ENCODE peak calls at places on chromosomes 7 and 10, in eight cellular contexts. A is suprapubic skin, U is GM12878, B is sigmoid colon, V is H1, P is HepG2, H is stomach, L is K562. F is an unnamed sample.

GRCh38 chr10:43196131-43196980 is 58.1 kb downstream of the CSGALNACT2 start:
- DNase-seq in V (no peak), L (no peak), B (no peak), U (no peak), A (no peak), P (no peak), H (no peak), F (no peak)

GRCh38 chr10:48505394-48506112 is 99.3 kb downstream of the ARHGAP22 start:
- DNase-seq in A (peak), P (no peak), H (peak), V (peak), L (peak), U (no peak), B (no peak), F (no peak)

GRCh38 chr10:133445268-133445732 is 8.4 kb upstream of the SCART1 start:
- DNase-seq in A (peak), P (no peak), H (peak), U (no peak), V (no peak), B (peak), L (no peak), F (no peak)

GRCh38 chr7:138705122-138705521 is 4.0 kb upstream of the SVOPL start:
- DNase-seq in V (no peak), U (no peak), H (no peak), A (no peak), B (no peak), L (no peak), P (no peak), F (no peak)

GRCh38 chr7:134946260-134946659 is 40.0 kb upstream of the AGBL3 start:
- DNase-seq in B (no peak), U (no peak), L (no peak), A (no peak), H (no peak), V (no peak), P (no peak), F (no peak)

GRCh38 chr7:104040666-104041065 is 51.2 kb upstream of the RELN start:
- DNase-seq in B (no peak), L (no peak), H (no peak), A (no peak), V (peak), U (no peak), P (no peak), F (no peak)

GRCh38 chr10:132167041-132167674 is 19.6 kb upstream of the DPYSL4 start:
- DNase-seq in U (no peak), H (no peak), B (no peak), P (no peak), V (no peak), L (no peak), A (no peak), F (no peak)

GRCh38 chr10:21100871-21101514 is 203.9 kb upstream of the NEBL start:
- DNase-seq in H (no peak), L (no peak), V (no peak), B (no peak), A (no peak), P (no peak), U (no peak), F (no peak)

GRCh38 chr7:2709553-2710165 is 21.7 kb downstream of the AMZ1 start:
- DNase-seq in B (no peak), V (peak), P (peak), H (peak), A (no peak), L (peak), U (peak), F (peak)

GRCh38 chr10:12909836-12910185 is 91.7 kb downstream of the CCDC3 start:
- DNase-seq in B (peak), L (no peak), A (no peak), H (no peak), U (no peak), V (no peak), P (no peak), F (peak)

GRCh38 chr10:69438531-69439349 is 12.5 kb upstream of the TSPAN15 start:
- DNase-seq in U (no peak), P (no peak), B (peak), A (no peak), V (no peak), L (no peak), H (peak), F (peak)

GRCh38 chr10:23120001-23120934 is 24.9 kb downstream of the MSRB2 start:
- DNase-seq in H (no peak), A (no peak), B (no peak), V (no peak), P (no peak), U (no peak), L (no peak), F (no peak)

GRCh38 chr7:148753224-148753623 is 54.5 kb downstream of the CUL1 start:
- DNase-seq in B (no peak), H (no peak), V (no peak), L (peak), A (no peak), U (no peak), P (no peak), F (no peak)

GRCh38 chr10:32459072-32459703 is 13.2 kb downstream of the CCDC7 start:
- DNase-seq in A (no peak), P (no peak), U (no peak), L (no peak), V (no peak), H (no peak), B (no peak), F (no peak)

GRCh38 chr7:17130281-17131059 is 168.0 kb upstream of the AHR start:
- DNase-seq in L (no peak), V (no peak), B (no peak), H (no peak), A (no peak), U (no peak), P (peak), F (no peak)

GRCh38 chr7:143396182-143396581 is 12.5 kb downstream of the EPHA1 start:
- DNase-seq in V (no peak), P (no peak), U (no peak), B (no peak), L (no peak), H (no peak), A (no peak), F (no peak)

GRCh38 chr7:69095649-69096048 is 502.6 kb upstream of the AUTS2 start:
- DNase-seq in V (no peak), H (no peak), B (no peak), A (no peak), L (no peak), P (no peak), U (no peak), F (no peak)

GRCh38 chr7:67595421-67595820 is 598.8 kb downstream of the TYW1 start:
- DNase-seq in L (no peak), P (no peak), H (no peak), B (no peak), A (no peak), U (no peak), V (no peak), F (no peak)

GRCh38 chr10:3623746-3624145 is 161.3 kb downstream of the KLF6 start:
- DNase-seq in L (no peak), B (no peak), A (no peak), V (no peak), P (peak), U (peak), H (no peak), F (no peak)

GRCh38 chr7:117505238-117505637 is 25.4 kb downstream of the CFTR start:
- DNase-seq in P (no peak), B (no peak), V (peak), A (no peak), L (no peak), H (no peak), U (no peak), F (no peak)

GRCh38 chr7:85135931-85136330 is 50.9 kb downstream of the SEMA3D start:
- DNase-seq in V (no peak), L (no peak), B (no peak), P (no peak), U (no peak), H (no peak), A (no peak), F (no peak)

GRCh38 chr7:24716480-24717246 is 40.6 kb downstream of the GSDME start:
- DNase-seq in V (no peak), U (no peak), H (no peak), P (no peak), B (no peak), A (no peak), L (no peak), F (no peak)

GRCh38 chr7:26964409-26964808 is 100.0 kb upstream of the SKAP2 start:
- DNase-seq in H (no peak), U (no peak), V (no peak), B (no peak), L (no peak), A (no peak), P (no peak), F (no peak)

GRCh38 chr7:105890290-105890997 is 14.0 kb upstream of the ATXN7L1 start:
- DNase-seq in B (no peak), H (no peak), A (no peak), P (no peak), U (no peak), L (no peak), V (no peak), F (no peak)

GRCh38 chr10:46309511-46310142 is 22.8 kb downstream of the ANTXRL start:
- DNase-seq in B (peak), L (no peak), A (no peak), H (peak), V (no peak), U (no peak), P (no peak), F (peak)

GRCh38 chr7:106068986-106069385 is 43.1 kb downstream of the SYPL1 start:
- DNase-seq in V (no peak), B (peak), U (no peak), H (no peak), A (no peak), L (no peak), P (no peak), F (no peak)

GRCh38 chr7:6614941-6615737 is at the start of gene ZNF853:
- DNase-seq in P (no peak), B (no peak), H (no peak), V (no peak), L (peak), U (no peak), A (no peak), F (no peak)

GRCh38 chr7:104862719-104863118 is 151.3 kb upstream of the KMT2E start:
- DNase-seq in U (no peak), P (peak), A (no peak), V (no peak), L (peak), B (no peak), H (no peak), F (no peak)

GRCh38 chr10:72691470-72692056 is 380 bp upstream of the MCU start:
- DNase-seq in H (no peak), A (no peak), P (peak), L (no peak), U (peak), V (no peak), B (no peak), F (no peak)

GRCh38 chr7:74038194-74038961 is 10.4 kb downstream of the ELN start:
- DNase-seq in V (no peak), U (no peak), P (no peak), A (no peak), L (no peak), H (no peak), B (peak), F (no peak)

GRCh38 chr10:3671431-3671955 is 113.5 kb downstream of the KLF6 start:
- DNase-seq in V (no peak), P (no peak), U (no peak), H (no peak), L (no peak), B (no peak), A (no peak), F (no peak)

GRCh38 chr10:77520995-77521394 is 116.6 kb downstream of the KCNMA1 start:
- DNase-seq in P (no peak), V (no peak), H (no peak), A (no peak), U (no peak), B (no peak), L (no peak), F (no peak)

GRCh38 chr10:77518910-77519274 is 118.7 kb downstream of the KCNMA1 start:
- DNase-seq in V (no peak), A (no peak), P (no peak), B (no peak), L (no peak), H (no peak), U (no peak), F (no peak)

GRCh38 chr10:77522268-77522809 is 115.3 kb downstream of the KCNMA1 start:
- DNase-seq in V (no peak), P (no peak), B (no peak), L (no peak), U (no peak), A (no peak), H (no peak), F (no peak)

GRCh38 chr10:77518258-77518909 is 119.2 kb downstream of the KCNMA1 start:
- DNase-seq in L (no peak), B (no peak), U (no peak), A (no peak), V (no peak), P (no peak), H (no peak), F (no peak)

DNA sequence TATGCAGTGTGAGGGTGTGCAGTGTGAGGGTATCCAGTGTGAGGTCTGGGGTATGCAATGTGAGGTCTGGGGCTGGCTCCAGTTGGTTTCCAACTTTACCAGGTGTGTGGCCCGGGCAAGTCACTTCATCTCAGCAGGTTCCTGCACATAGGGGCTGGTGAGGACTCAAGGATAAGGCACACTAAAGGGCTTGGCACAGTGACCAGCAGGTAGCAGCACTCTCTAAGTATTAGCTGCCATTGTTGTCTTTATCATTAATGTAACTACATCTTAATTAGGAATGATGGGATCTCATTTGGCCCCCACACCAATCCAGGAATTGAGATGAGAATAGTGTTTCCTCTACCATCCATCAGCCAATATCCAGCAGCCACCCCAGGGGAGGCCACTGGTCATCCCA is 117.3 kb downstream of the KCNMA1 start:
- DNase-seq in L (no peak), P (no peak), V (no peak), A (no peak), B (no peak), H (no peak), U (no peak), F (no peak)
- TF ChIP-seq EP300 in L (no peak), P (no peak), V (no peak), A (no peak), B (no peak), H (no peak), U (no peak), F (no peak)

DNA sequence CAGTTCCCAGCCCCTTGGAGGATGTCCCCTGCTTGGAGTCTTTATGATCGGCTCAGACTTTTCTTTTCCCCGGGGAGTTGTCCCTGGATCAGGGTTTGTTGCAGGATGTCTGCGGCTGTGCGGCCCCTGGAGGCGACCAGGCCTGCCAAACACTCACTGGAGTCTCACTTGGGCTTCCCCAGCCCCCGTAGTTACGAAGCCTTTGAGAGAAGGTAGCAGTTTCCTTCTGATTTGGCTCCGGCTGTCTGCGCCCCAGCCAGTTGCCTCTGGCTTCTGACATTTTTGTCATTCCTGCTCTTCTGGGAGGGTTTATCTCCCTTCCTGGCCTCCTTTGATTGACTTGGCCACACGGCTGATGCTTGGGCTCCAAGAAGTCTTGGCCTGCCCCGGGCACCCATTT is 16.1 kb downstream of the COL26A1 start:
- DNase-seq in L (no peak), A (no peak), B (no peak), P (no peak), V (no peak), U (no peak), H (no peak), F (no peak)
- TF ChIP-seq POLR2AphosphoS5 in L (no peak), A (no peak), B (no peak), P (no peak), V (no peak), U (no peak), H (no peak), F (no peak)

DNA sequence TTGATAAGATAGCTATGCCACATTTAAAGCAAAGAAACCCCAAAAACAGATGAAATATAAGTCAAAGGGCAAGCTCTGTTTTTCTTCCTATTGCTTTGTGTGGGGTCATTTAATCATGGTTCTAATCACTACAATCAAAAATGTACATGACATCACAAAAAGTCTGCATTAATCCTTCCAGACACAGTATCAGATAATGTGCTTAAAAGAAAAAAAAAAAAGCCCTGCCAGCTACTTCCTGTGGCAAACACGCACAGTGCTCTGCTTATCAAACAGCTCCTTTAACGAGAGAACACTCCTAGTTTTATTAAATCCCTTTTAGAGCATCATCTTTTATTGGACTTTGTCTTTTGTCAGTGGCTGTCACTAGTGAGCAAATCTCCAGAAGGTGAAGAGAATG is 1005.8 kb downstream of the GATA3 start:
- DNase-seq in P (no peak), H (no peak), V (no peak), B (no peak), L (no peak), U (no peak), A (no peak), F (no peak)
- TF ChIP-seq EP300 in P (no peak), H (no peak), V (no peak), B (no peak), L (no peak), U (no peak), A (no peak), F (no peak)

GRCh38 chr7:110918949-110919548 is 171.9 kb upstream of the LRRN3 start:
- DNase-seq in P (no peak), B (no peak), V (no peak), A (no peak), H (no peak), L (no peak), U (peak), F (no peak)
- TF ChIP-seq POLR2AphosphoS5 in P (no peak), B (no peak), V (no peak), A (no peak), H (no peak), L (no peak), U (no peak), F (no peak)

GRCh38 chr10:10833955-10834354 is 183.7 kb upstream of the CELF2 start:
- DNase-seq in P (no peak), V (no peak), A (no peak), H (no peak), B (no peak), U (no peak), L (no peak), F (no peak)

GRCh38 chr10:10826125-10826524 is 191.5 kb upstream of the CELF2 start:
- DNase-seq in U (no peak), H (no peak), A (no peak), L (no peak), V (no peak), P (no peak), B (no peak), F (no peak)

GRCh38 chr10:10830316-10831061 is 187.2 kb upstream of the CELF2 start:
- DNase-seq in P (no peak), V (no peak), U (no peak), H (no peak), L (no peak), B (no peak), A (no peak), F (no peak)

DNA sequence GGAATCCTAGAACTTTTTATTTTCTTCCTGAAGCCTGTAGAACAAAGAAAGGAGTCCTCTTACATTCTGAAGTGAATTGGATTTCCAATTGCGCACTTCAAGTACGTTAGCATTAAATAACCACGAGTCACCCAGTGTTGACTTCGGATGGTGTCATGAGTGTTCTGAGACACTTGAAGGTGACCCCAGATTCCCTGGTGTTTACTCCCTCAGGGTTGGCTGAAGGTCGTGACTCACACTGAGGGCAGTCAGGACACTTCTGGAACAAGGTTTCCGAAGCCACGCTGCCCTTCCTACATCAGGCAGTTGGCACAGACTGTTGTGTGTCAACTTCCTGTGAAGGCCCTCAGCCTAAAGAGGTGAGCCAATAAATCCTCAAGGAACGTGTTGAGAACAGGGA is 186.6 kb upstream of the CELF2 start:
- DNase-seq in P (no peak), B (peak), H (no peak), U (no peak), A (no peak), V (no peak), L (no peak), F (peak)
- TF ChIP-seq EP300 in P (no peak), B (no peak), H (no peak), U (no peak), A (no peak), V (no peak), L (no peak), F (no peak)

DNA sequence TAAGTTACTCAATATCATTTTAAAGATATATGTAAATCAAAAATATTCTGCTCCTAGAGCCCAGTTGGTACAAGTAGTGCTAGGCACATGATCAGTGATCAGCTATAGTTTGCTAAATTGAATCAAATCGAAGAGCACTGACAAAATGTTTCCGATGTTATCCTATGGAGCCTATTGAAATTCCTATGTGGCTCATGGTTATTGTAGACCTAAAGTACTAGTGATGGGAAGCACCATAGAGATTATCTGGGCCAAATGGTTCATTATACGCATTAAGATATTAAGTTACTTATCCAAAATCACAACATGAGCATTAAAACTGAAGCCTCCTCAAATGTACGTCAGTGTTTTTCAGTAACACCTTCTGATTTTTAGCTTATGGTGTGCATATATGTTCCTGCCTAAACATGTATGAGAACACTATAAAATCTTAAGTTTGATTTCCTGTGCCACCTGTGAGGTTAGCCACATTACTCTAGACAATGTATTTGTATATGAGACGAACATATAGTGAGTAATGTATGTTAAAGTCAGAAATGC is 103.2 kb downstream of the IQUB start:
- DNase-seq in U (no peak), V (no peak), B (no peak), A (no peak), P (no peak), H (no peak), L (no peak), F (no peak)
- TF ChIP-seq POLR2AphosphoS5 in U (no peak), V (peak), B (no peak), A (no peak), P (no peak), H (no peak), L (no peak), F (no peak)

GRCh38 chr10:119199231-119199992 is 8.0 kb upstream of the GRK5 start:
- DNase-seq in A (no peak), L (peak), B (peak), U (no peak), P (peak), V (no peak), H (peak), F (peak)
- TF ChIP-seq EP300 in A (no peak), L (no peak), B (no peak), U (no peak), P (no peak), V (no peak), H (no peak), F (no peak)

GRCh38 chr7:25894002-25894901 is 257.7 kb upstream of the NFE2L3 start:
- DNase-seq in V (peak), A (no peak), H (peak), U (peak), B (no peak), L (no peak), P (peak), F (peak)
- TF ChIP-seq POLR2AphosphoS5 in V (no peak), A (no peak), H (no peak), U (no peak), B (no peak), L (no peak), P (no peak), F (no peak)